ENCODE peak calls at places on chromosomes 11 and 22, in ten cellular contexts. B is suprapubic skin, H is spleen, O is upper lobe of left lung, R is stomach, S is GM12878, Y is sigmoid colon, N is transverse colon, Z is breast epithelium, T is HCT116. X is an unnamed sample.
A peak's percentile ranks its signal among the peaks of the same experiment; 100 is the strongest.

GRCh38 chr11:98107736-98108135 is 913.0 kb upstream of the CNTN5 start:
- DNase-seq in B (no peak), H (no peak), O (no peak), R (no peak), S (no peak), Y (no peak), N (no peak), Z (no peak), T (no peak), X (no peak)

GRCh38 chr22:30667092-30667485 is 586 bp downstream of the DUSP18 start:
- DNase-seq in B (no peak), H (no peak), O (no peak), R (no peak), S (no peak), Y (no peak), N (peak; percentile 76), Z (no peak), T (peak; percentile 3), X (no peak)

GRCh38 chr11:64583296-64584262 is 7.4 kb upstream of the SLC22A12 start:
- DNase-seq in B (peak; percentile 51), H (peak; percentile 41), O (no peak), R (no peak), S (no peak), Y (peak; percentile 50), N (no peak), Z (no peak), T (no peak), X (no peak)

GRCh38 chr11:127693686-127694085 is 693.1 kb upstream of the KIRREL3 start:
- DNase-seq in B (no peak), H (no peak), O (no peak), R (no peak), S (no peak), Y (no peak), N (no peak), Z (no peak), T (no peak), X (no peak)

GRCh38 chr11:102007567-102008437 is 39.4 kb upstream of the CFAP300 start:
- DNase-seq in B (no peak), H (no peak), O (no peak), R (peak; percentile 50), S (peak; percentile 1), Y (no peak), N (peak; percentile 60), Z (no peak), T (peak; percentile 57), X (peak; percentile 42)

GRCh38 chr11:110251837-110252236 is 44.6 kb downstream of the RDX start:
- DNase-seq in B (no peak), H (no peak), O (no peak), R (peak; percentile 49), S (no peak), Y (no peak), N (no peak), Z (no peak), T (peak; percentile 73), X (no peak)

GRCh38 chr11:47104337-47104950 is 72.2 kb downstream of the ARFGAP2 start:
- DNase-seq in B (no peak), H (no peak), O (no peak), R (no peak), S (no peak), Y (no peak), N (no peak), Z (no peak), T (no peak), X (no peak)

GRCh38 chr11:17510507-17511206 is 33.6 kb downstream of the USH1C start:
- DNase-seq in B (no peak), H (no peak), O (no peak), R (no peak), S (no peak), Y (no peak), N (no peak), Z (no peak), T (no peak), X (no peak)

GRCh38 chr22:20792221-20792965 is 18.5 kb downstream of the SERPIND1 start:
- DNase-seq in B (no peak), H (no peak), O (peak; percentile 50), R (no peak), S (no peak), Y (no peak), N (no peak), Z (no peak), T (no peak), X (no peak)

GRCh38 chr22:20795014-20795413 is 21.1 kb downstream of the SERPIND1 start:
- DNase-seq in B (no peak), H (no peak), O (no peak), R (no peak), S (no peak), Y (no peak), N (no peak), Z (no peak), T (no peak), X (no peak)

GRCh38 chr22:20793386-20794131 is 19.6 kb downstream of the SERPIND1 start:
- DNase-seq in B (no peak), H (no peak), O (no peak), R (no peak), S (no peak), Y (no peak), N (no peak), Z (no peak), T (no peak), X (no peak)

GRCh38 chr22:20794132-20794990 is 20.4 kb downstream of the SERPIND1 start:
- DNase-seq in B (no peak), H (no peak), O (no peak), R (no peak), S (no peak), Y (no peak), N (no peak), Z (no peak), T (no peak), X (no peak)

GRCh38 chr22:20792966-20793332 is 19.0 kb downstream of the SERPIND1 start:
- DNase-seq in B (no peak), H (no peak), O (no peak), R (no peak), S (no peak), Y (no peak), N (no peak), Z (no peak), T (no peak), X (no peak)
- H3K36me3 ChIP-seq in B (peaks cover 80% of the 10 kb centered on the region), H (peaks cover 98% of the 10 kb centered on the region), O (peaks cover 41% of the 10 kb centered on the region), R (peaks cover 99% of the 10 kb centered on the region), S (peaks cover 12% of the 10 kb centered on the region), Y (peaks cover 34% of the 10 kb centered on the region), N (no peaks in the 10 kb centered on the region), Z (peaks cover 8% of the 10 kb centered on the region), T (peaks cover 2% of the 10 kb centered on the region), X (peaks cover under 1% of the 10 kb centered on the region)

GRCh38 chr22:42077486-42078125 is 1.9 kb upstream of the SMDT1 start:
- DNase-seq in B (no peak), H (peak; percentile 81), O (peak; percentile 84), R (no peak), S (no peak), Y (no peak), N (no peak), Z (no peak), T (no peak), X (no peak)

GRCh38 chr22:42078469-42079318 is 806 bp upstream of the SMDT1 start:
- DNase-seq in B (peak; percentile 81), H (no peak), O (no peak), R (no peak), S (no peak), Y (no peak), N (no peak), Z (no peak), T (no peak), X (peak; percentile 32)

GRCh38 chr22:42075277-42075676 is 1.2 kb downstream of the PHETA2 start:
- DNase-seq in B (no peak), H (peak; percentile 56), O (no peak), R (no peak), S (no peak), Y (no peak), N (no peak), Z (no peak), T (no peak), X (no peak)

GRCh38 chr22:42074846-42075245 is 798 bp downstream of the PHETA2 start:
- DNase-seq in B (no peak), H (peak; percentile 34), O (no peak), R (no peak), S (no peak), Y (no peak), N (no peak), Z (no peak), T (no peak), X (no peak)

DNA sequence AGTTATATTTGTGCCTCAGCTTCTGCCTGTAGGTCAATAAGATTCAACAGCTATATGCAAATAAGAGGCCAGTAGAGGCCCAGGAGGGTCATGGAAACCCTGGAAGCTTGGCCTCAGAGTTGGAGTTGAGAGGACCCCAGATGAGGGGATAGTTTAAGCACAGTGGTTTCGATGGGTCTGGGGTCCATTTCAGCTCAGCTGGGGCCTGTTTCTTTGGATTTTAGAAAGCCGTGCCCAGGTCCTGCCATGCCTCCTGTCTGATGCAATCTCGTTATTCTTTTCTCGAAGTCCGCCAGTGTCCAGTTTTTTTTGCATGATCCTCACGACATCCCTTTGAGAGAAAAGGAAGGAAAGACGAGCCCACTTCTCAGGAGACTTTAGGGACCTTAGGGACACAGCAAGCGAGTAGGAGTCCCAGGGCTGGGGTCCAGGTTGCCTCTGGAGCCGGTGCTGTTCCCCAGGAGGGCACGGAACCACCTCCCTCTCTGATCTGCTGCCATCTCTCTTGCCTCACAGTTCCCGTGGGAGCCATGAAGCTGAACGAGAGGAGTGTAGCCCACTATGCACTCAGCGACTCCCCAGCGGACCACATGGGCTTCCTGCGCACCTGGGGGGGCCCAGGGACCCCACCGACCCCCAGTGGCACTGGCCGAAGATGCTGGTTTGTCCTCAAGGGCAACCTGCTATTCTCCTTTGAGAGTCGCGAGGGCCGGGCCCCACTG is 2.6 kb upstream of the SMDT1 start:
- DNase-seq in B (no peak), H (peak; percentile 28), O (no peak), R (peak; percentile 22), S (no peak), Y (peak; percentile 66), N (no peak), Z (no peak), T (no peak), X (no peak)
- TF ChIP-seq POLR2AphosphoS5 in B (no peak), H (no peak), O (no peak), R (no peak), S (no peak), Y (no peak), N (no peak), Z (no peak), T (no peak), X (no peak)

DNA sequence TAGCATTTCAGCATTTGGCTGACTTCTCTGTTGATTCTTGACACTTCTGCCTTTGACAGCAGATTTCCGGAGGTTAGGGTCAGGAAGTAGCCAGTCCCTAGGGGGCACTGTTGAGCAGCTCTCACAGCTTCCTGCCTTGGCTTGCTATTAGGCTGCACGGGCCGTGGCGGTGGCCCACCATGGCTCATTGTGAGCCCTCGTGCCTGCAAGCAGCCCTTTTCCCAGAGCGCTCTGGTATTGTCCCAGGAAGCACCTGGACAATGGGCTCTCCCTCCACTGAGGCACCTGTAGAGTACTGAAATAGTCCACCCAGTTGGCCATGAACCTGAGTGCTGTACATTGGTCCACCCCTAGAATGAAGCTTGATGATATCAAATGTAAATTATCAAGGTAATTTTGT is 100.2 kb upstream of the GAL start:
- DNase-seq in B (no peak), H (peak; percentile 82), O (peak; percentile 69), R (peak; percentile 40), S (no peak), Y (no peak), N (peak; percentile 40), Z (no peak), T (no peak), X (no peak)
- H3K36me3 ChIP-seq in B (peaks cover 62% of the 10 kb centered on the region), H (peaks cover 97% of the 10 kb centered on the region), O (peaks cover 23% of the 10 kb centered on the region), R (peaks cover 71% of the 10 kb centered on the region), S (peaks cover 21% of the 10 kb centered on the region), Y (peaks cover 14% of the 10 kb centered on the region), N (no peaks in the 10 kb centered on the region), Z (no peaks in the 10 kb centered on the region), T (peaks cover 29% of the 10 kb centered on the region), X (no peaks in the 10 kb centered on the region)

GRCh38 chr11:8484251-8484650 is 109.8 kb downstream of the STK33 start:
- DNase-seq in B (no peak), H (no peak), O (no peak), R (no peak), S (no peak), Y (no peak), N (no peak), Z (no peak), T (no peak), X (no peak)

GRCh38 chr11:8477151-8477550 is 116.9 kb downstream of the STK33 start:
- DNase-seq in B (no peak), H (no peak), O (no peak), R (no peak), S (no peak), Y (no peak), N (no peak), Z (no peak), T (no peak), X (no peak)

GRCh38 chr11:8477680-8478079 is 116.3 kb downstream of the STK33 start:
- DNase-seq in B (no peak), H (no peak), O (no peak), R (no peak), S (peak; percentile 36), Y (no peak), N (no peak), Z (no peak), T (no peak), X (no peak)

GRCh38 chr11:8480858-8481257 is 113.2 kb downstream of the STK33 start:
- DNase-seq in B (no peak), H (no peak), O (no peak), R (no peak), S (no peak), Y (no peak), N (no peak), Z (no peak), T (no peak), X (no peak)
- TF ChIP-seq POLR2AphosphoS5 in B (no peak), H (no peak), O (no peak), R (no peak), S (no peak), Y (no peak), N (no peak), Z (no peak), T (no peak), X (no peak)

X was measured in prostate gland.